ENCODE peak calls at places on chromosomes 1 and 21, in five cellular contexts. Y, W, M, B and N are unnamed samples.

GRCh38 chr21:25373126-25374082 is 233.9 kb downstream of the MRPL39 start:
- DNase-seq in Y (no peak), W (no peak), M (no peak), B (no peak), N (no peak)

GRCh38 chr1:38045431-38046332 is 911 bp downstream of the POU3F1 start:
- DNase-seq in Y (no peak), W (no peak), M (peak; percentile 39), B (no peak), N (peak; percentile 35)

GRCh38 chr1:59776960-59777852 is 37.5 kb upstream of the HOOK1 start:
- DNase-seq in Y (no peak), W (peak; percentile 56), M (no peak), B (no peak), N (no peak)

GRCh38 chr1:207892764-207893163 is 18.2 kb downstream of the CD34 start:
- DNase-seq in Y (no peak), W (no peak), M (no peak), B (no peak), N (no peak)

GRCh38 chr1:93766451-93766850 is 84.8 kb upstream of the BCAR3 start:
- DNase-seq in Y (no peak), W (no peak), M (no peak), B (no peak), N (no peak)

GRCh38 chr1:150971583-150972416 is 2.8 kb downstream of the CERS2 start:
- DNase-seq in Y (peak; percentile 42), W (no peak), M (peak; percentile 41), B (no peak), N (no peak)

GRCh38 chr1:70963374-70963773 is 84.2 kb downstream of the PTGER3 start:
- DNase-seq in Y (no peak), W (no peak), M (no peak), B (no peak), N (no peak)

GRCh38 chr1:8597455-8597854 is 220.0 kb downstream of the RERE start:
- DNase-seq in Y (no peak), W (peak; percentile 70), M (no peak), B (no peak), N (no peak)

GRCh38 chr1:172642970-172643369 is 15.9 kb upstream of the FASLG start:
- DNase-seq in Y (no peak), W (no peak), M (peak; percentile 16), B (no peak), N (no peak)

GRCh38 chr1:2885001-2885400 is 83.5 kb upstream of the TTC34 start:
- DNase-seq in Y (no peak), W (no peak), M (no peak), B (no peak), N (no peak)

GRCh38 chr1:164636744-164637143 is 77.8 kb downstream of the PBX1 start:
- DNase-seq in Y (no peak), W (no peak), M (no peak), B (no peak), N (no peak)

GRCh38 chr1:162950187-162950586 is 89.2 kb upstream of the CCDC190 start:
- DNase-seq in Y (no peak), W (no peak), M (no peak), B (no peak), N (no peak)

GRCh38 chr21:35390013-35390776 is 341.1 kb upstream of the RUNX1 start:
- DNase-seq in Y (no peak), W (peak; percentile 79), M (peak; percentile 62), B (peak; percentile 45), N (no peak)

GRCh38 chr1:5973771-5974170 is 18.5 kb downstream of the NPHP4 start:
- DNase-seq in Y (no peak), W (no peak), M (no peak), B (no peak), N (no peak)

GRCh38 chr1:43992232-43992995 is 1.0 kb downstream of the CCDC24 start:
- DNase-seq in Y (no peak), W (no peak), M (no peak), B (peak; percentile 36), N (no peak)

GRCh38 chr1:109770331-109771095 is 6.8 kb upstream of the EPS8L3 start:
- DNase-seq in Y (no peak), W (no peak), M (peak; percentile 10), B (peak; percentile 6), N (no peak)

GRCh38 chr1:30756545-30757195 is 904 bp downstream of the LAPTM5 start:
- DNase-seq in Y (peak; percentile 75), W (peak; percentile 82), M (no peak), B (peak; percentile 62), N (peak; percentile 69)
- H3K4me1 ChIP-seq in Y (peaks cover 7% of the 10 kb centered on the region), W (peaks cover 6% of the 10 kb centered on the region), M (no peaks in the 10 kb centered on the region), B (peaks cover 5% of the 10 kb centered on the region), N (peaks cover 11% of the 10 kb centered on the region)

GRCh38 chr1:85240174-85240601 is 19.3 kb downstream of the C1orf52 start:
- DNase-seq in Y (no peak), W (peak; percentile 18), M (peak; percentile 36), B (no peak), N (no peak)
- TF ChIP-seq CTCF in Y (no peak), W (peak; percentile 25), M (no peak), B (no peak), N (no peak)

DNA sequence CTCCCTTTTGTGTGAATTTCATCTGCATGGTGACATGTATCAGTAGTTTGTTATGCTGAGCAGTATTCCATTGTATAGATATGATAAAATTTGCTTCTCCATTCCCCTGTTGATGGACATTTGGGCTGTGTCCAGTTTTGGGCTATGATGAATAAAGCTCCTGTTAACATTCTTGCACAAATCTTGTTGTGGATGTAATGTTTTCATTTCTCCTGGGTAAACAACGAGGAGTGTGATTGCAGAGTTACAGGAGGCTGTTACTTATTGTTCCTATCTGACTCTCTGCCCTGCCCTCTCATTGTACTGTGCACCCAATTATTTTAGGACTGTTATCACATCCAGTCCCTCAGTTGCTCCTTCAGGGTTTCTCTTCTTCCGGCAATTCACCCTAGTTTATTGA is 24.2 kb downstream of the MAPKAPK2 start:
- DNase-seq in Y (no peak), W (no peak), M (no peak), B (no peak), N (no peak)
- H3K4me1 ChIP-seq in Y (peaks cover 39% of the 10 kb centered on the region), W (peaks cover 37% of the 10 kb centered on the region), M (peaks cover 88% of the 10 kb centered on the region), B (peaks cover 98% of the 10 kb centered on the region), N (peaks cover 90% of the 10 kb centered on the region)

GRCh38 chr1:191831572-191831971 is 326.7 kb upstream of the RGS18 start:
- DNase-seq in Y (no peak), W (no peak), M (no peak), B (no peak), N (no peak)
- TF ChIP-seq CTCF in Y (no peak), W (no peak), M (no peak), B (no peak), N (no peak)

GRCh38 chr21:41765393-41765950 is 1.4 kb downstream of the RIPK4 start:
- DNase-seq in Y (no peak), W (no peak), M (no peak), B (no peak), N (no peak)
- H3K4me1 ChIP-seq in Y (peaks cover 17% of the 10 kb centered on the region), W (peaks cover 4% of the 10 kb centered on the region), M (peaks cover 75% of the 10 kb centered on the region), B (peaks cover 21% of the 10 kb centered on the region), N (peaks cover 3% of the 10 kb centered on the region)

GRCh38 chr1:97693601-97694000 is 227.2 kb downstream of the DPYD start:
- DNase-seq in Y (no peak), W (no peak), M (no peak), B (no peak), N (no peak)
- TF ChIP-seq CTCF in Y (no peak), W (no peak), M (no peak), B (no peak), N (no peak)

GRCh38 chr1:226723640-226724532 is 15.2 kb downstream of the ITPKB start:
- DNase-seq in Y (no peak), W (peak; percentile 73), M (no peak), B (no peak), N (no peak)

GRCh38 chr1:226722901-226723639 is 16.0 kb downstream of the ITPKB start:
- DNase-seq in Y (no peak), W (no peak), M (no peak), B (no peak), N (no peak)

GRCh38 chr1:226728448-226728847 is 10.6 kb downstream of the ITPKB start:
- DNase-seq in Y (no peak), W (no peak), M (no peak), B (no peak), N (no peak)

GRCh38 chr1:226722240-226722900 is 16.7 kb downstream of the ITPKB start:
- DNase-seq in Y (no peak), W (no peak), M (no peak), B (no peak), N (no peak)

DNA sequence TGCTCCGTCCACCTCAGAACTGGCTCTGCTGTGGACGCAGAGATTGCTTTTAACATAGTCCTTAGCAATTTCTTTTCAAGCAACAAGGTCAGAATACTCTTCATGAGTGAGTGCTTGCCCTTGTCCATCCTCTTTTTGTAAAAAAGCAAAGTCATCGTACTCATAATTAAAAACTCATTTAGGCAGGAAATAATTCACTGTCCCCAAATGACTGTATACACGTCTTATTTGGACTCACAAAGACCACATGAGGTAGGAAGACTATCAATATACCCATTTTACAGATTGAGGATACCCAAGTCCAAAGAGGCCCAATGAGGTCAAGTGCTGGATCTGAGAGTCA is 13.2 kb downstream of the ITPKB start:
- DNase-seq in Y (no peak), W (no peak), M (no peak), B (no peak), N (no peak)
- H3K4me1 ChIP-seq in Y (peaks cover 19% of the 10 kb centered on the region), W (peaks cover 9% of the 10 kb centered on the region), M (peaks cover 27% of the 10 kb centered on the region), B (peaks cover 39% of the 10 kb centered on the region), N (peaks cover 41% of the 10 kb centered on the region)

DNA sequence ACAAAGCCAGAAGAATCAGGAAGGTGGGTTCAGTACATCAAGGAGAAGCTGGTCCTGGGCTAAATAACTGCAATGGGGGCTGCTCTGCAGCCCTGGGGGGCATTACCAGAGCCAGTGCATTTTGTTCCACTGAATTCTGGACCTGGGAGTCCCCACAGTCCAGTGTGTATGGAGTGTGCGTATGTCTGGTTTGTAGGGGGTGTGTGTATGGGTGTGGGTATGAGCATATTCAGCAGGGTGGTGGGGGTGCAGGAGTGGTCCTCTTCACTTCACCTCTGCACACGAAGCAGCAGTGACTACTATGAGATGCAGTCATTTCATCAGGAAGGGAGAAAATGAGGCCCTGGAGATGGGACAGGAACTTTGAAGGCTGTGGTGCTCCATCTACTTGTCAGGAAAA is 121.7 kb upstream of the CACHD1 start:
- DNase-seq in Y (no peak), W (no peak), M (no peak), B (no peak), N (no peak)
- TF ChIP-seq CTCF in Y (no peak), W (no peak), M (no peak), B (no peak), N (no peak)